ENCODE peak calls at places on chromosomes 2 and 18, in six cellular contexts. A is SK-N-SH; L is ascending aorta; R is HCT116; P is CD8-positive, alpha-beta T cell; M is AG04450. Z is an unnamed sample.

GRCh38 chr2:33430856-33431255 is 45.6 kb upstream of the RASGRP3 start:
- DNase-seq in L (no peak), R (no peak), P (no peak), A (no peak), M (no peak), Z (no peak)

GRCh38 chr2:100675855-100676254 is 113.1 kb downstream of the PDCL3 start:
- DNase-seq in M (no peak), R (no peak), P (no peak), L (no peak), A (no peak), Z (no peak)

GRCh38 chr2:9287400-9288059 is 80.9 kb downstream of the ASAP2 start:
- DNase-seq in A (no peak), R (peak; percentile 97), L (peak; percentile 86), M (peak; percentile 89), P (no peak), Z (no peak)

GRCh38 chr2:105798595-105798994 is 53.9 kb downstream of the NCK2 start:
- DNase-seq in P (no peak), M (no peak), R (no peak), L (no peak), A (no peak), Z (peak; percentile 75)

GRCh38 chr18:11975721-11976120 is 5.6 kb upstream of the IMPA2 start:
- DNase-seq in P (no peak), A (no peak), M (no peak), L (no peak), R (no peak), Z (no peak)

GRCh38 chr2:119940856-119941255 is 72.0 kb upstream of the EPB41L5 start:
- DNase-seq in P (no peak), A (no peak), M (no peak), R (no peak), L (no peak), Z (no peak)

GRCh38 chr2:240509667-240510512 is 47.9 kb downstream of the ANKMY1 start:
- DNase-seq in A (peak; percentile 9), R (no peak), L (peak; percentile 12), M (no peak), P (no peak), Z (no peak)

GRCh38 chr18:13300796-13301195 is 82.2 kb downstream of the LDLRAD4 start:
- DNase-seq in R (no peak), P (no peak), M (no peak), L (no peak), A (no peak), Z (no peak)

GRCh38 chr18:46627136-46627535 is 29.9 kb downstream of the LOXHD1 start:
- DNase-seq in M (no peak), L (no peak), R (no peak), P (no peak), A (peak; percentile 18), Z (no peak)

GRCh38 chr2:60297296-60298010 is 256.0 kb downstream of the BCL11A start:
- DNase-seq in M (no peak), A (no peak), R (peak; percentile 32), P (no peak), L (no peak), Z (no peak)

GRCh38 chr18:36593001-36593400 is 235.8 kb downstream of the TPGS2 start:
- DNase-seq in L (peak; percentile 28), M (no peak), A (no peak), P (no peak), R (no peak), Z (no peak)

DNA sequence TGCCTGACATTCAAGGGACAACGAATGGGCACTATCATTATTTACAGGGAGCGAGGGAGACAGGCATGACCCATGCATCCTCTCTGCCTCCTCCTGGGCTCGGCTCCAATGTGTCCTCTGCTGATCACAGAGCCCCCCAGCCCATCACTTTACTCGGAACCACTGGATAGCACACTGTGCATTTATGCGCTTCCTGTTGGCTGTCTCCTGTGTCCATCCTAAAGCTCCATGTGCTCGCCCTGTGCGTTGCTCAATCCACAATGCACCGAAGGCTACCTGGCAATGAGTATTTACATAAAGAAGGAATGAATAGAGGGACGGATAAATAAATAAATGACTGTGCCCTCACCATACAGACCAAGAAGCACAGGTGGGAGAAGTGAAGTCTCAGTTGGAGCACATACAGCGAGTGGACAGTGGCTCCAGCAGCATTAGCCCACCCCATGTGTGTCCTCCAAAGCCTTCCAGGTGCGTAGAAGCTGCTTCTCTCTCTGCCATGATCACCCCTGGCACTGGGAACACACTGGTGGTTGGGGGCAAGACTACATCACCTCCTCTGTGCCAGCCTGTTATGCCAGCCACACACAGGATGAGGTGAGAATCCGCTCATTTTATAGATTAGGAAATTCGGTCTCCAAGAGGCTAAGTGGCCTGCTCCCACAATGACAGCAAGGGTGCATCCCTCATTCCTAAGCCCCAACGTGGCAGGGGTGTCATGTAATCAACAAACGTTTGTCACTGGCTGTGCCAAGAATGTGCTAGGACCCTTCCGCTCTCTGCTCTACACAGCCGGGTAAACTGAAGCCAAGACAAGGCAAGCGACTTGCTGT is 2.3 kb upstream of the GDF7 start:
- DNase-seq in M (no peak), L (peak; percentile 62), R (no peak), P (no peak), A (peak; percentile 24), Z (no peak)
- H3K4me3 ChIP-seq in M (no peak overlapping the region), L (peak overlapping the region; percentile 72), R (no peak overlapping the region), P (no peak overlapping the region), A (no peak overlapping the region), Z (no peak overlapping the region)

GRCh38 chr2:135840601-135841000 is 3.6 kb upstream of the LCT start:
- DNase-seq in A (no peak), R (no peak), P (no peak), M (no peak), L (no peak), Z (no peak)

GRCh38 chr2:135845257-135845656 is 8.3 kb upstream of the LCT start:
- DNase-seq in M (no peak), P (no peak), L (no peak), A (no peak), R (no peak), Z (no peak)

GRCh38 chr2:135845997-135846396 is 9.0 kb upstream of the LCT start:
- DNase-seq in P (no peak), M (no peak), R (no peak), L (no peak), A (no peak), Z (no peak)

GRCh38 chr2:135844285-135844985 is 7.5 kb upstream of the LCT start:
- DNase-seq in P (no peak), A (no peak), R (no peak), L (no peak), M (no peak), Z (no peak)

DNA sequence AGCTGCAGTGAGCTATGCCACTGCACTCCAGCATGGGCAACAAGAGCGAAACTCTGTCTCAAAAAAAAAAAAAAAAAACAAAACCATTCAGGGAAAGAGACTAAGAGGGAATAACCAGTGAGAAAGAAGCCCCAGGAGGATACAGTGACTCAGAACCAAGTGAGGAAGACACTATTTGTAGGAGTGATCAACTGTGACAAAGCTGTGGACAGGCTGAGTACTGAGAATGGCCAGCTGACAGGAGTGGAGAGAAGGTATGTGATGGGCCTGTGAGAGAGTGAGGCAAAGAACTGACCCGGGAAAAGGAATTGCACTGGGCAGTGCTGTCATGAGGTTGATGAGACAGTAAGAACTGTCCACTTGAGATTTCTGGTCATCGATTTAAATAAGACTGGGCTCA is 6.7 kb upstream of the LCT start:
- DNase-seq in L (no peak), A (no peak), R (no peak), P (no peak), M (no peak), Z (no peak)
- H3K27ac ChIP-seq in L (no peak overlapping the region), A (no peak overlapping the region), R (no peak overlapping the region), P (no peak overlapping the region), M (no peak overlapping the region), Z (no peak overlapping the region)

GRCh38 chr2:88691339-88692183 is at the start of gene RPIA:
- DNase-seq in R (peak; percentile 96), M (peak; percentile 96), A (peak; percentile 97), L (peak; percentile 99), P (peak; percentile 98), Z (peak; percentile 98)

GRCh38 chr2:88687384-88687783 is 4.1 kb upstream of the RPIA start:
- DNase-seq in L (no peak), P (no peak), R (no peak), A (no peak), M (no peak), Z (no peak)

GRCh38 chr2:88692187-88692586 is 714 bp downstream of the RPIA start:
- DNase-seq in R (no peak), L (peak; percentile 72), P (peak; percentile 2), M (no peak), A (peak; percentile 33), Z (peak; percentile 33)

GRCh38 chr2:88694015-88694414 is 2.5 kb downstream of the RPIA start:
- DNase-seq in L (no peak), M (no peak), R (no peak), P (no peak), A (no peak), Z (no peak)

DNA sequence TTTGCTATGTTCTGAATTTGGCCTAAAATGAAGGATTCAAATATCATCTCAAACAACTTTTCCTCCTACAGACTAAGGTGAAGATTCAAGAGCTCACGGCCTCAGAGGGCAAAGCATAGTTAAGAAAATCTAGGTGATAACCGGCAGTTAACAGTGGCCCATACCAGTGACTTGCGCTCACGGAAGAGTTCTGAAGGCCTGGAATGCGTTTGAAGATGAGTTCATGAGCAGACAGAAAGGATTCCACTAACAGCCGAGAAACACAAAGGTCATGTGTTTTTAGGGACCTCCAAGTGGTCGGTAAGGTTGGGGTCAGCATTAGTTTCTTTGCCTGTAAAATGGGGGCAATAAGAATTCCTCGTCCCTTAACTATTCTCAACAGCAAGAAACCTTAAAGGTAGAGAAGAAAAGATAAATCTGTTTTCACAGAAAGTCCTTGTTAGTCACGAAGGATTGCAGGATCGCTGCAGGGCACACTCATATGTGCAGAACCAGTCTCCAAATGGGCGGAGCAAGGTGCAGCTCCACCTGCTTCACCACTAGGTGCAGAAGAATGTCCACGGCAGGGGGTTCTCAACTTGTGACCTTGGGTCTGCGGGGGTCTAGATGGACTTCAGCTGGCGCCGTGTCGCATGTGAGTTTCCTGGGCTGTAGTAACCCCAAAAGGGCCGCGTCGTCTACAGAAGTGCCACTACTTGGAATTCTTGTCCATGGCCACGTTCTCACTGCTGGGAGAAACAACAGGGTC is 708 bp upstream of the RPIA start:
- DNase-seq in L (no peak), A (peak; percentile 32), R (peak; percentile 19), P (peak; percentile 16), M (no peak), Z (no peak)
- H3K4me3 ChIP-seq in L (peak overlapping the region; percentile 73), A (peak overlapping the region; percentile 97), R (peak overlapping the region; percentile 55), P (peak overlapping the region; percentile 78), M (peak overlapping the region; percentile 97), Z (peak overlapping the region; percentile 95)

GRCh38 chr2:173049732-173050314 is 25.8 kb upstream of the MAP3K20 start:
- DNase-seq in M (no peak), A (no peak), R (no peak), P (no peak), L (no peak), Z (no peak)
- H3K27ac ChIP-seq in M (peak overlapping the region; percentile 49), A (peak overlapping the region; percentile 55), R (peak overlapping the region; percentile 82), P (no peak overlapping the region), L (peak overlapping the region; percentile 53), Z (no peak overlapping the region)

DNA sequence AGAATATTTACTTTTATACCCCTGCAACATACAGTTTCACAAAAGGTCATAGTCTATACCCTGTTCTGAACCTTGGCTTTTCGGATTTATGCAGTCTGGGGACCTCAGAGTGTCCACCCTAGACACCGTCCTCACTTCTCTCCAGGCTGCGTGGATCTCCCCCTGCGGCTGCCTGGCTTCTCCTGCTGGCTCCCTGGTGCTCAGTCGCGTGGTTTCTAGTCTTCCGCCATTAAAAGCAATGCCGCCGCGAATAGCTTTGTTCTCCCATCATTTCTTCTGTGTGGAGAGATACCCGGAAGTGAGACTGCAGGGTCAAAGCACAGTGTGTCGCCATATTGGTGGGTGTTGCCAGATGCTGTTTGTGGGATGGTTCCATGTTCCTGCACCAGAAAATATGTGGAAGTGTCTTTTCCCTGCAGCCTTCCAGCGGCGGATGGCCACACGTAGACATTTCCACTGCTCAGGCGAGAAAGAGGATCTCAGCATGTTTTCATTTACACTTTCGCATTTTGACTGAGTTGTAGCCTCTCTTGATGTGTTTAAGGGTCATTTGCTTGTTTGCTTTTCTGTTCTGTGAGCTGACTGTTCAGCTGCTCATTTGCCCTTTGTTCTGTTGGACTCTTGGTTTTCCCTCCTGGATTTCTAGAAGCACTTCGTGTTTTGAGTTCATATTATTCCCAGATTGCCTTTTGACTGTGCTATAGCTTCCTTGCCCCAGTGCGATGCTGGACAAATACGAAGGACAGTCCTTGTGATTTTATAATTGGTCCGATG is 22.9 kb upstream of the ASB1 start:
- DNase-seq in A (no peak), M (no peak), L (no peak), P (no peak), R (no peak), Z (no peak)
- H3K4me3 ChIP-seq in A (no peak overlapping the region), M (no peak overlapping the region), L (no peak overlapping the region), P (no peak overlapping the region), R (no peak overlapping the region), Z (no peak overlapping the region)

Z was measured in CD4-positive, alpha-beta memory T cell.